ENCODE peak calls at places on chromosomes 3 and 15, in four cellular contexts. S is GM12878, A is H1, Q is HepG2. X is an unnamed sample. For H3K4me1, the result is how much of the 10 kb centered on the place peaks cover.

GRCh38 chr3:159482241-159483031 is 506.2 kb upstream of the IL12A start:
- DNase-seq in A (no peak), Q (no peak), S (no peak), X (no peak)

GRCh38 chr3:191220908-191221307 is 21.9 kb downstream of the OSTN start:
- DNase-seq in A (no peak), S (no peak), Q (peak), X (no peak)

GRCh38 chr3:14358426-14359211 is 43.8 kb upstream of the SLC6A6 start:
- DNase-seq in A (no peak), S (no peak), Q (no peak), X (no peak)

GRCh38 chr3:58429657-58430056 is 4.0 kb downstream of the PDHB start:
- DNase-seq in A (no peak), Q (no peak), S (peak), X (no peak)

GRCh38 chr3:143600762-143601161 is 247.5 kb downstream of the SLC9A9 start:
- DNase-seq in A (no peak), Q (no peak), S (no peak), X (no peak)

GRCh38 chr15:56866798-56867197 is 51.6 kb upstream of the TCF12 start:
- DNase-seq in A (no peak), Q (peak), S (no peak), X (no peak)

GRCh38 chr3:128430276-128430675 is 36.4 kb downstream of the DNAJB8 start:
- DNase-seq in S (no peak), A (no peak), Q (no peak), X (no peak)

GRCh38 chr3:14266361-14266760 is 87.7 kb downstream of the LSM3 start:
- DNase-seq in S (no peak), Q (no peak), A (no peak), X (no peak)

GRCh38 chr15:25181290-25182097 is 226.7 kb downstream of the SNRPN start:
- DNase-seq in A (no peak), S (no peak), Q (no peak), X (no peak)

GRCh38 chr15:98976500-98976899 is 31.1 kb downstream of the PGPEP1L start:
- DNase-seq in S (no peak), A (no peak), Q (no peak), X (no peak)

GRCh38 chr3:136929984-136930671 is 27.7 kb upstream of the IL20RB start:
- DNase-seq in A (no peak), Q (no peak), S (no peak), X (no peak)

GRCh38 chr3:15299036-15299435 is 33.4 kb downstream of the SH3BP5 start:
- DNase-seq in Q (no peak), A (no peak), S (no peak), X (no peak)

GRCh38 chr3:31167666-31168065 is 273.2 kb upstream of the GADL1 start:
- DNase-seq in Q (no peak), A (no peak), S (no peak), X (no peak)

GRCh38 chr3:57952208-57952631 is 56.0 kb upstream of the FLNB start:
- DNase-seq in S (no peak), A (no peak), Q (peak), X (peak)

GRCh38 chr15:89129123-89129815 is 41.0 kb downstream of the ABHD2 start:
- DNase-seq in Q (no peak), S (no peak), A (peak), X (peak)

GRCh38 chr3:20999661-21000060 is 751.3 kb downstream of the ZNF385D start:
- DNase-seq in S (no peak), Q (no peak), A (no peak), X (no peak)

GRCh38 chr15:78681306-78682012 is 40.4 kb upstream of the CHRNB4 start:
- DNase-seq in S (no peak), Q (no peak), A (peak), X (no peak)

GRCh38 chr15:32928876-32929275 is 211.1 kb downstream of the GREM1 start:
- DNase-seq in S (no peak), Q (no peak), A (no peak), X (no peak)

GRCh38 chr3:69972672-69973071 is 26.9 kb upstream of the SAMMSON start:
- DNase-seq in Q (no peak), A (no peak), S (no peak), X (no peak)

GRCh38 chr3:114551770-114552526 is 258.1 kb downstream of the TIGIT start:
- DNase-seq in Q (no peak), A (no peak), S (no peak), X (no peak)

GRCh38 chr3:164832216-164832615 is 246.1 kb downstream of the SI start:
- DNase-seq in Q (no peak), A (no peak), S (no peak), X (no peak)

GRCh38 chr3:94395851-94396250 is 333.0 kb downstream of the NSUN3 start:
- DNase-seq in A (no peak), Q (no peak), S (no peak), X (no peak)

GRCh38 chr3:121619691-121620090 is 26.5 kb downstream of the FBXO40 start:
- DNase-seq in S (no peak), A (no peak), Q (no peak), X (no peak)

GRCh38 chr3:127990461-127990860 is 61.8 kb upstream of the SEC61A1 start:
- DNase-seq in Q (no peak), A (no peak), S (no peak), X (no peak)

GRCh38 chr15:75981149-75981815 is 30.9 kb downstream of the NRG4 start:
- DNase-seq in S (no peak), Q (no peak), A (no peak), X (no peak)

GRCh38 chr3:146047485-146047884 is 113.5 kb downstream of the PLOD2 start:
- DNase-seq in Q (no peak), A (no peak), S (no peak), X (no peak)

GRCh38 chr3:197466586-197467399 is 89.0 kb downstream of the BDH1 start:
- DNase-seq in A (no peak), Q (no peak), S (no peak), X (no peak)

GRCh38 chr3:177211503-177212277 is 14.4 kb upstream of the TBL1XR1 start:
- DNase-seq in Q (peak), S (no peak), A (no peak), X (no peak)

GRCh38 chr3:133859381-133860245 is 36.1 kb downstream of the RAB6B start:
- DNase-seq in A (no peak), S (no peak), Q (no peak), X (no peak)

GRCh38 chr15:97023131-97023844 is 692.8 kb downstream of the NR2F2 start:
- DNase-seq in S (no peak), Q (no peak), A (no peak), X (no peak)

GRCh38 chr15:101458908-101459578 is 30.5 kb downstream of the PCSK6 start:
- DNase-seq in S (no peak), A (no peak), Q (no peak), X (no peak)

GRCh38 chr15:75947117-75947516 is 43.4 kb downstream of the FBXO22 start:
- DNase-seq in A (no peak), S (no peak), Q (no peak), X (no peak)

GRCh38 chr15:40826123-40827075 is 2.1 kb downstream of the PPP1R14D start:
- DNase-seq in S (no peak), Q (peak), A (no peak), X (no peak)

GRCh38 chr3:78506038-78506437 is 1261.8 kb downstream of the ROBO1 start:
- DNase-seq in Q (no peak), S (no peak), A (no peak), X (no peak)

GRCh38 chr15:90141646-90142045 is 39.4 kb upstream of the IDH2 start:
- DNase-seq in Q (no peak), A (no peak), S (no peak), X (no peak)

GRCh38 chr3:14890470-14890869 is 56.9 kb upstream of the NR2C2 start:
- DNase-seq in S (peak), A (no peak), Q (no peak), X (no peak)

GRCh38 chr3:14602804-14603644 is 48.5 kb upstream of the CCDC174 start:
- DNase-seq in A (no peak), S (no peak), Q (no peak), X (no peak)

GRCh38 chr3:36895488-36896409 is 49.1 kb downstream of the TRANK1 start:
- DNase-seq in Q (no peak), A (no peak), S (no peak), X (no peak)

DNA sequence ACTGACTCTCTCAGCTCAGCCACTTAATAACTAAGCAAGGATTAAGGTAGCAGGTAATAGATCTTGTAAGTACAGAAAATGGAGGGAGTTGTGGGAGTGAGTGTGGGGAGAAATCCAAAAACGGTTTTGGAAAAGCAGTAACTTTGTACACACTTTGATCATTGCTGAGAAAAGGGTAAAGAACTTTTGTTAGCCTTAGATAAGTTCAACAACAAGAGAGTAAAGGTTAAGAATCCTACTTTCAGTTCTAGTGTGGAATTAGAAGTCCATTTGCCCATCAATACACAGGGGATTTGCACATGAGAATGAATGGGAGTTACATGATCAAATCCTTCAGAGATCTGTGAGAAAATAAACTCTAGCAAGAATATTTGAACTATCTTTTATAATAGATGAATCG is 528.7 kb downstream of the SOX2 start:
- DNase-seq in Q (no peak), S (no peak), A (no peak), X (no peak)
- H3K4me1 ChIP-seq in Q (under half), S (under half), A (under half), X (under half)

GRCh38 chr3:154304116-154304786 is 20.0 kb downstream of the DHX36 start:
- DNase-seq in A (no peak), Q (no peak), S (no peak), X (no peak)

GRCh38 chr3:154301556-154301955 is 22.7 kb downstream of the DHX36 start:
- DNase-seq in S (no peak), Q (no peak), A (no peak), X (no peak)

GRCh38 chr3:154310840-154311239 is 13.4 kb downstream of the DHX36 start:
- DNase-seq in Q (no peak), S (no peak), A (no peak), X (no peak)

GRCh38 chr3:154304936-154305335 is 19.4 kb downstream of the DHX36 start:
- DNase-seq in Q (no peak), S (no peak), A (no peak), X (no peak)

GRCh38 chr3:154307363-154307762 is 16.9 kb downstream of the DHX36 start:
- DNase-seq in S (no peak), A (no peak), Q (no peak), X (no peak)
- TF ChIP-seq SUZ12 in S (peak), A (no peak), Q (no peak), X (no peak)

DNA sequence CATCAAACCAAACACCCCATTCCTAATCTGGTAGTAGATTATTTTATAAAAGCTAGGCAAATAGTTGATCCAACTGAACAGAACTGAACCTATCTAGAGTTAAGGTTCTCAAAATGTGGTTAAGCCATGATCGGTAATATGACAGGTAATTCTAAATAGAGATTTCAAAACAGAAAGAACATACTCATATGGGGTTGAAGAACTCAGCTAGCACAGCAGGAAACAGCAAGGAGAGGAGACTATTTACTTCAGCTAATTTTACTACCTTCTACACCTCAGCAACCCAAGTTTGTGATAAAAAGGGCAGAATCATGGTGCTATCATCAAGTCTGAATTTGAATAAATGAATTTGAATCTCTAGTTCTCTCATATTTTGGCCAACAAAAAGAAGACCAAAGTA is 11.8 kb downstream of the CD47 start:
- DNase-seq in Q (no peak), S (no peak), A (no peak), X (no peak)
- H3K4me1 ChIP-seq in Q (under half), S (under half), A (under half), X (under half)

GRCh38 chr15:47945869-47946666 is 174.7 kb upstream of the SLC24A5 start:
- DNase-seq in A (no peak), S (no peak), Q (no peak), X (no peak)
- TF ChIP-seq SUZ12 in A (no peak), S (no peak), Q (no peak), X (no peak)

DNA sequence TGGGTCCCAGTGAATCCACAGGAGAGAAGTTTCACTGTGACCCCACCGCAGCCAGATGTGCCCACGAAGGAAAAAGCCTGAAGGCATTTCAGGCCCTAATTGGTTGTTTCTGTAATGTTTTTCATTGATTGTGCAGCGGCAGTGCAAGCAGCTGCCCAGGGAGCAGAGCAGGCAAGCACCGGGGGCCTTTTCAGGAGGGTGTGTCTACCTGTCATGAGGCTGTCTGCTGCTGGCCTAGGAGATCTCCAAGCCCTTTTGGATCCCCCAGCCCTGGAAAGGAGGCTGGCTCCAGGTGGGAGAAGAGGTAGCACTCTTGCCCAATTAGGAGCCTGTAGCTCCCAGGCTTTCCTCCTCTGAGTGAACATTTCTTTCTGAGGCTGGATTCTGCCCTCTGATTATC is 108.8 kb downstream of the EPHB1 start:
- DNase-seq in Q (no peak), S (no peak), A (no peak), X (no peak)
- H3K4me1 ChIP-seq in Q (under half), S (under half), A (under half), X (under half)

GRCh38 chr15:92523176-92523575 is 129.5 kb downstream of the ST8SIA2 start:
- DNase-seq in S (no peak), Q (no peak), A (no peak), X (no peak)

GRCh38 chr15:92528736-92529135 is 126.8 kb downstream of the FAM174B start:
- DNase-seq in Q (no peak), A (no peak), S (no peak), X (no peak)

GRCh38 chr15:92524161-92524560 is 130.5 kb downstream of the ST8SIA2 start:
- DNase-seq in S (no peak), Q (no peak), A (no peak), X (no peak)

GRCh38 chr15:92527197-92527596 is 128.4 kb downstream of the FAM174B start:
- DNase-seq in Q (no peak), A (no peak), S (no peak), X (no peak)

DNA sequence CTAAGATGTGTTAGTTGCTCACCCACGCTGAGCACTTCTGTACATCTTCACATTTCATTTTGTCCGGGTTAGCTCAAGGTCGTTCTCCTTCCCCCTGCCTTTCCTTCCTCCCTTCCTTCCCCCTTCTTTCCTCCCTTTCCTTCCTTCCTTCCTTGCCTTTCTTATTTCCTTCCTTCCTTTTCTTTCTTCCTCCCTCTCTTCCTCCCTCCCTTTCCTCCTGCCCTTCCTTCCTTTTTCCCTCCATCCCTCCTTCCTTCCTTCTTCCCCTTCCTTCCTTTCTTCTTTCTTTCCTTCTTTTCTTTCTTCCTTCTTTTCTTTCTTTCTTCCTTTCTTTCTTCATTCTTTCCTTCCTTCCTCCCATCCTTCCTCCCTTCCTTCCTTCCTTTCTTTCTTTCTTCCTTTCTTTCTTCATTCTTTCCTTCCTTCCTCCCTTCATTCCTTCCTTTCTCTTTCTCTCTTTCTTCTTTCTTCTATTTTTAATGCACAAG is 129.8 kb downstream of the FAM174B start:
- DNase-seq in Q (no peak), S (no peak), A (no peak), X (no peak)
- TF ChIP-seq SUZ12 in Q (no peak), S (no peak), A (no peak), X (no peak)